ENCODE peak calls at places on chromosomes 12 and 14, in six cellular contexts. Y is sigmoid colon, X is A549, H is transverse colon, L is suprapubic skin, Z is H1. I is an unnamed sample.

GRCh38 chr12:95837240-95838038 is 21.3 kb upstream of the SNRPF start:
- DNase-seq in Y (no peak), X (no peak), H (no peak), L (no peak), Z (no peak), I (no peak)

GRCh38 chr14:101273091-101273490 is 288.2 kb upstream of the DIO3 start:
- DNase-seq in Y (no peak), X (no peak), H (no peak), L (no peak), Z (no peak), I (no peak)

GRCh38 chr14:100150932-100151587 is 8.4 kb downstream of the DEGS2 start:
- DNase-seq in Y (no peak), X (no peak), H (no peak), L (no peak), Z (no peak), I (no peak)

GRCh38 chr12:89016970-89017778 is 335.1 kb downstream of the DUSP6 start:
- DNase-seq in Y (peak; percentile 61), X (peak; percentile 24), H (no peak), L (peak; percentile 48), Z (peak; percentile 51), I (no peak)

GRCh38 chr12:104439137-104439536 is 17.6 kb upstream of the CHST11 start:
- DNase-seq in Y (peak; percentile 45), X (no peak), H (no peak), L (no peak), Z (no peak), I (no peak)

GRCh38 chr12:64058541-64059321 is 163.4 kb downstream of the KICS2 start:
- DNase-seq in Y (no peak), X (no peak), H (no peak), L (no peak), Z (no peak), I (no peak)

GRCh38 chr12:122862110-122862634 is 26.9 kb downstream of the HIP1R start:
- DNase-seq in Y (peak; percentile 56), X (no peak), H (no peak), L (peak; percentile 66), Z (no peak), I (no peak)

GRCh38 chr12:119578112-119578511 is 15.5 kb upstream of the TMEM233 start:
- DNase-seq in Y (no peak), X (no peak), H (no peak), L (no peak), Z (no peak), I (no peak)

GRCh38 chr14:34059925-34060746 is 109.3 kb upstream of the EGLN3 start:
- DNase-seq in Y (peak; percentile 90), X (peak; percentile 73), H (peak; percentile 87), L (peak; percentile 82), Z (peak; percentile 79), I (peak; percentile 91)

GRCh38 chr14:32224731-32225377 is 21.8 kb upstream of the RNU6-8 start:
- DNase-seq in Y (peak; percentile 71), X (peak; percentile 68), H (no peak), L (no peak), Z (no peak), I (no peak)

GRCh38 chr12:70721958-70722357 is 84.7 kb upstream of the PTPRB start:
- DNase-seq in Y (no peak), X (no peak), H (no peak), L (no peak), Z (no peak), I (no peak)

GRCh38 chr12:89756100-89756637 is 47.5 kb upstream of the ATP2B1 start:
- DNase-seq in Y (no peak), X (no peak), H (no peak), L (no peak), Z (no peak), I (no peak)

GRCh38 chr14:103128631-103129300 is 5.5 kb downstream of the TNFAIP2 start:
- DNase-seq in Y (no peak), X (no peak), H (no peak), L (no peak), Z (no peak), I (no peak)

GRCh38 chr14:106377432-106377831 is 851.0 kb downstream of the TMEM121 start:
- DNase-seq in Y (no peak), X (no peak), H (no peak), L (no peak), Z (no peak), I (no peak)

GRCh38 chr14:106378191-106378590 is 851.8 kb downstream of the TMEM121 start:
- DNase-seq in Y (no peak), X (no peak), H (no peak), L (no peak), Z (no peak), I (no peak)

DNA sequence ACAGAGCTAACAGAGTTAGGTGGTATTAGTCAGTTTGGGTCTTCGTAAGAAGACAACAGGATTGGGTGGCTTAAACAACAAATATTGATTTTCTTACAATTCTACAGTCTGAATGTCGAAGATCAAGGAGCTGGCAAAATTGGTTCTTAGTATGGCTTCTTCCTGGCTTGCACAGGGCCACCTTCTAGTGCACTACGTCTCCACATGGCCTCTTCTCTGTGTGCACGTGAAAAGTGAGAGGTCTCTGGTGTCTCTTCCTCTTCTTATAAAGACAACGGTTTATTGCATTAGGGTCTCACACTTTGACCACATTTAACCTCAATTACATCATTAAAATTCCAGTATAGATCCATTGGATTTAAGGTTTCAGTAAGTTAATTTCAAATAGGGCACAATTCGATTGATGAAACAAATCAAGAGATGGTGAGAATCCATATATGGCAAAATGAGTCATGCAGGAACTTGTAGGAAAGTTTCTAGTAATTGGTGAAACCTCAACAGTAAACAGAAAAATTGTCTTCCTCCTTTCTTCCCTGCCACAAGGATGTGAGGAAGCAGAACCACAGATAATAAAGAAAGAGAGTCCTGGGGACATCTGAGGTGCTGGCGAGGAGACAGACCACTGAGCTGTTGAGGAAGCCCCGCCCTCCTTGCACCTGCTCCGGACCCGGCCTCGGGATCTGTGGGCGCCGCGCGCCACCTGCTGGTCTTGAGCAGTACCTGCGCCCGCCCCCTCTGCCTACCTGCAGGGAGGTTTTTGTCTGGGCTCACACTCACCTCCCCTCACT is 846.7 kb downstream of the TMEM121 start:
- DNase-seq in Y (no peak), X (peak; percentile 36), H (peak; percentile 72), L (no peak), Z (peak; percentile 65), I (no peak)
- H3K4me3 ChIP-seq in Y (no peak overlapping the region), X (no peak overlapping the region), H (no peak overlapping the region), L (no peak overlapping the region), Z (no peak overlapping the region), I (no peak overlapping the region)

GRCh38 chr12:121159467-121160307 is 27.0 kb downstream of the P2RX7 start:
- DNase-seq in Y (no peak), X (no peak), H (no peak), L (no peak), Z (no peak), I (no peak)
- TF ChIP-seq EP300 in Y (no peak), X (no peak), H (no peak), L (no peak), Z (no peak), I (no peak)

DNA sequence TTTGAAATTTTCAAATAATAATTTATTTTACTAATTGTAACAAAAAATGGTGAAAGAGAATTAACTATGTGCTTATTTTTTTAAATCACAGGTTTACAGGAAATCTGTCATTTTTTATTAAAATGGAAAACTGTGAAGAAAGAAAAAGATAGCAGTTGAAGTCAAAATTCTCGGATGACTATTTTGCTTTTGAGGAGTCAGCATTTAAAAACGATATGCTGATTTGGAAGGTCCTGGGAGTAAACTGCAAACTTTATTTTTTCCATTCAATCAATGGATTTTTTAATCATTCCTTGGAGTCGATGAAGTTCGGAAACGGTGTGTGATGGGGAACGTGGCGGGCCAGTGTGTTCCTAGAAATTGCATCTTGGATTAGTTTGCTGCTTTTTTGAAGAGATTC is 258.9 kb upstream of the NAV3 start:
- DNase-seq in Y (no peak), X (no peak), H (no peak), L (no peak), Z (no peak), I (no peak)
- TF ChIP-seq POLR2A in Y (no peak), X (no peak), H (no peak), L (no peak), Z (no peak), I (no peak)

GRCh38 chr12:72267974-72268373 is 4.2 kb upstream of the TRHDE start:
- DNase-seq in Y (no peak), X (no peak), H (no peak), L (no peak), Z (no peak), I (no peak)

GRCh38 chr12:72268386-72268785 is 3.8 kb upstream of the TRHDE start:
- DNase-seq in Y (no peak), X (no peak), H (no peak), L (no peak), Z (no peak), I (no peak)

GRCh38 chr12:72270246-72270645 is 1.9 kb upstream of the TRHDE start:
- DNase-seq in Y (no peak), X (no peak), H (no peak), L (no peak), Z (no peak), I (no peak)

GRCh38 chr12:72271401-72271740 is 799 bp upstream of the TRHDE start:
- DNase-seq in Y (no peak), X (no peak), H (no peak), L (no peak), Z (peak; percentile 73), I (no peak)

DNA sequence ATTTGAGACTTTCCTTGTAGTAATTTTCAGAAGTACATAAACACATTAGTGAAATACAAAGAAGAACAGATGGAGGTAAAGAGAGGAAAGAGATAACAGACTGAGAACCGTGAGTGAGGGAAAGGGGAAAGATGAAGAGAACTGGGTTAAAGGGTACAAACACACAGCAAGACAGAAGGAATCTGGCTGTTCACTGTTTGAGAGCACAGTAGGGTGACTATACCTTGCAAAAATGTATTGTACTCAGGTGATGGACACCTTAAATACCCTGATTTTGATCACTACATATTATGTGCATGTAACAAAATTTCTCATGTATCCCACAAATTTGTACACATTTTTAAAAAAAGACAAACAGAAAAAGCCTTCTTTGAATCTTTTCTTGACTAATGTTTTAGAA is 2.7 kb upstream of the TRHDE start:
- DNase-seq in Y (no peak), X (no peak), H (no peak), L (no peak), Z (no peak), I (no peak)
- H3K4me3 ChIP-seq in Y (no peak overlapping the region), X (no peak overlapping the region), H (no peak overlapping the region), L (no peak overlapping the region), Z (no peak overlapping the region), I (no peak overlapping the region)

DNA sequence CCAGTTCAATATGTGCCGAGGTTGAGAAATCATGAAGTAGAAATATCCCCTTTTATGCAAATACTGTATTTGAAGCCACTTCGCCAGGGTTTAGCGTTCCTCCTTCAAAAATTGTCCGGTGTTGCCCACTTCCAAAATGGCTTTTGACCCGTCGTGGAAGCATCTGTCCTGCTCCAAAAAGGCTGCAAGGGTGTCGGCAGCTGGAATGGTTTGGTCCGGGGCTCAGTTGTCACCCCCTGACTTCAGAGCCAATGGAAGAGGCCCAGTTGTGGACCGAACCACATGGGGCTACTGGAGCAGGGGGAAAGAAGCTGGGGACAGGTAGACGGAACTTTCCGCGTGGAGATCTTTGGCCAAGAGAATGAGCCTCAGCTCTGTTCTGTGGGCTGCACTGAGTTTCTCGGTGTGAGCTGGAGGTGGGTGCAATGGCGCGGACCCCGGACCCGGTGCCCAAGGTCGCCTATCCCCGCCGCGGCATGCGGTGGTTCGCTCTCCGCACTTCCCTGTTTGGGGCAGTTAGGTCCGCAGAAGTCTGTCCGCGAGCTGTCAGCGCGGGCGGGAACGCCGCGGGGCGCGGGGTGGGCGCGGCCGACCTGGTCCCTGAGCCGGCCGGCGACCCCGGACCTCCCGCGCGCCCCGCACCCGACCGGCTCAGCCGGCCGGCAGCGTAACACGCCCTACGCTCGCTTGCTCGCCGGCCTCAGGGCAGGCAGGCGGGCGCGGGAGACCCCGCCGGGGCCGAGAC is at the start of gene ANKRD13A:
- DNase-seq in Y (peak; percentile 96), X (peak; percentile 90), H (peak; percentile 91), L (peak; percentile 95), Z (peak; percentile 91), I (peak; percentile 97)
- TF ChIP-seq EP300 in Y (no peak), X (no peak), H (no peak), L (no peak), Z (no peak), I (no peak)